ENCODE peak calls at places on chromosome 6, in nine cellular contexts. One of them, this sample, is unnamed.

GRCh38 chr6:108732101-108732870 is 115.9 kb upstream of the ARMC2 start:
- DNase-seq in H1: no peak
- DNase-seq in neural progenitor cell: peak; percentile 36
- DNase-seq in psoas muscle: no peak
- DNase-seq in A549: no peak
- DNase-seq in tibial artery: no peak
- DNase-seq in sigmoid colon: no peak
- DNase-seq in left lung: no peak
- DNase-seq in GM23338: no peak
- DNase-seq in this sample: no peak

GRCh38 chr6:39426057-39426592 is 103.6 kb upstream of the KCNK16 start:
- DNase-seq in H1: no peak
- DNase-seq in neural progenitor cell: no peak
- DNase-seq in psoas muscle: no peak
- DNase-seq in A549: peak; percentile 8
- DNase-seq in tibial artery: no peak
- DNase-seq in sigmoid colon: no peak
- DNase-seq in left lung: no peak
- DNase-seq in GM23338: no peak
- DNase-seq in this sample: peak; percentile 11

GRCh38 chr6:105515054-105515453 is 112.2 kb upstream of the PREP start:
- DNase-seq in H1: no peak
- DNase-seq in neural progenitor cell: peak; percentile 58
- DNase-seq in psoas muscle: no peak
- DNase-seq in A549: no peak
- DNase-seq in tibial artery: no peak
- DNase-seq in sigmoid colon: no peak
- DNase-seq in left lung: no peak
- DNase-seq in GM23338: peak; percentile 19
- DNase-seq in this sample: no peak

GRCh38 chr6:74863968-74864367 is 341.9 kb downstream of the COL12A1 start:
- DNase-seq in H1: no peak
- DNase-seq in neural progenitor cell: no peak
- DNase-seq in psoas muscle: no peak
- DNase-seq in A549: no peak
- DNase-seq in tibial artery: no peak
- DNase-seq in sigmoid colon: no peak
- DNase-seq in left lung: no peak
- DNase-seq in GM23338: no peak
- DNase-seq in this sample: no peak

GRCh38 chr6:35719830-35720733 is 16.8 kb upstream of the ARMC12 start:
- DNase-seq in H1: peak; percentile 69
- DNase-seq in neural progenitor cell: peak; percentile 45
- DNase-seq in psoas muscle: peak; percentile 32
- DNase-seq in A549: no peak
- DNase-seq in tibial artery: peak; percentile 81
- DNase-seq in sigmoid colon: peak; percentile 79
- DNase-seq in left lung: peak; percentile 82
- DNase-seq in GM23338: peak; percentile 58
- DNase-seq in this sample: peak; percentile 78

GRCh38 chr6:34246563-34247391 is 2.0 kb downstream of the SMIM29 start:
- DNase-seq in H1: peak; percentile 84
- DNase-seq in neural progenitor cell: peak; percentile 49
- DNase-seq in psoas muscle: no peak
- DNase-seq in A549: no peak
- DNase-seq in tibial artery: no peak
- DNase-seq in sigmoid colon: peak; percentile 62
- DNase-seq in left lung: peak; percentile 72
- DNase-seq in GM23338: peak; percentile 80
- DNase-seq in this sample: no peak

GRCh38 chr6:135920689-135921088 is 69.2 kb downstream of the PDE7B start:
- DNase-seq in H1: no peak
- DNase-seq in neural progenitor cell: no peak
- DNase-seq in psoas muscle: no peak
- DNase-seq in A549: no peak
- DNase-seq in tibial artery: no peak
- DNase-seq in sigmoid colon: no peak
- DNase-seq in left lung: no peak
- DNase-seq in GM23338: no peak
- DNase-seq in this sample: no peak

GRCh38 chr6:83155794-83156193 is 37.3 kb downstream of the PGM3 start:
- DNase-seq in H1: no peak
- DNase-seq in neural progenitor cell: no peak
- DNase-seq in psoas muscle: no peak
- DNase-seq in A549: no peak
- DNase-seq in tibial artery: no peak
- DNase-seq in sigmoid colon: no peak
- DNase-seq in left lung: no peak
- DNase-seq in GM23338: no peak
- DNase-seq in this sample: no peak

GRCh38 chr6:33610057-33610456 is 11.1 kb upstream of the ITPR3 start:
- DNase-seq in H1: no peak
- DNase-seq in neural progenitor cell: no peak
- DNase-seq in psoas muscle: no peak
- DNase-seq in A549: no peak
- DNase-seq in tibial artery: no peak
- DNase-seq in sigmoid colon: no peak
- DNase-seq in left lung: no peak
- DNase-seq in GM23338: no peak
- DNase-seq in this sample: no peak

GRCh38 chr6:87921034-87921433 is 126.6 kb upstream of the SPACA1 start:
- DNase-seq in H1: no peak
- DNase-seq in neural progenitor cell: no peak
- DNase-seq in psoas muscle: no peak
- DNase-seq in A549: no peak
- DNase-seq in tibial artery: no peak
- DNase-seq in sigmoid colon: no peak
- DNase-seq in left lung: no peak
- DNase-seq in GM23338: no peak
- DNase-seq in this sample: no peak

DNA sequence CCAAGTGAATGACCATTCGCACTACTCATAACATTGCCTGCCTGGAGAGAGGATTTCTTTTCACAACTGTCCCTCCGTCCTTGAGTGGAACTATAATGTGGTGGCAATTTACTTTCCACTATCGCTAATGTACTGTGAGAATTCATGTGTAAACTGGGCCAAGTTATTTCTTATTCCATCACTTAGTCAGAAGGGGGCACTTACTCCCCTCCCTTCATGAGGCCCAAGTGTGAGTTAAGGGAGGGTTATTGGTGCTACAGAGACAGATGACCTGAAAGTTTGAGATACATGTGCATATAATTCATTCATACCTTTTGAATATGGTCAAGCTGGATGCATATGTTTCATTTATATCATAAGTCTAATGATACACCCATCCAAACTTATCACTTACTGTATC is 65.2 kb upstream of the LOC128125822 start:
- DNase-seq in H1: no peak
- DNase-seq in neural progenitor cell: no peak
- DNase-seq in psoas muscle: no peak
- DNase-seq in A549: no peak
- DNase-seq in tibial artery: no peak
- DNase-seq in sigmoid colon: no peak
- DNase-seq in left lung: no peak
- DNase-seq in GM23338: no peak
- DNase-seq in this sample: no peak
- TF ChIP-seq CTCF in H1: no peak
- TF ChIP-seq CTCF in neural progenitor cell: no peak
- TF ChIP-seq CTCF in psoas muscle: no peak
- TF ChIP-seq CTCF in A549: no peak
- TF ChIP-seq CTCF in tibial artery: no peak
- TF ChIP-seq CTCF in sigmoid colon: no peak
- TF ChIP-seq CTCF in left lung: no peak
- TF ChIP-seq CTCF in GM23338: no peak
- TF ChIP-seq CTCF in this sample: no peak

DNA sequence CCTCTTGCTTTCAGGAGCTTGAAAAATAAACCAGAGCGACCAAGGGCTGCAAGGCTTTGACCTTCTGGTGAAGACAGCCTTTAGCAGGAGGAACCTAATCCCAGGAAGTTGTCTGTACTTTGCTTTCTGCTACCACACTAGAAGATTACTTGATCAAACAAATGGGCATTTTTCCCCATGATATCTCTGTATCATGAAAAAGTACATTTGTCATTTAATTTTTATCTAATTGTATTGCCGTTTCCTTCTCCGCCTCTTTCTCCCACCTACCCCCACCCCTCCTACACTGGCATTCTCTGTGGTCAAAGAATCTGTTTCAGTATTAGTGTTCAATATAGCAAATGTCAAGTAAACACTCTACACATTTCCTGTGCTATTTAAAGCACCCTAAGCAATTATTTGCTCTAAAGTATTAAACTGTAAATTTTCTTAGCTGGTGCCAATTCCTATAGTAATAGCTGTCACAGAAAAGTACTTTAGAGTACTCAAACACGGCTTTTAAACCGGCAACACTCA is 29.7 kb downstream of the ATXN1 start:
- DNase-seq in H1: no peak
- DNase-seq in neural progenitor cell: no peak
- DNase-seq in psoas muscle: no peak
- DNase-seq in A549: no peak
- DNase-seq in tibial artery: no peak
- DNase-seq in sigmoid colon: no peak
- DNase-seq in left lung: no peak
- DNase-seq in GM23338: no peak
- DNase-seq in this sample: no peak
- H3K4me1 ChIP-seq in H1: no peaks in the 10 kb centered on the region
- H3K4me1 ChIP-seq in neural progenitor cell: peaks cover 9% of the 10 kb centered on the region
- H3K4me1 ChIP-seq in psoas muscle: peaks cover 45% of the 10 kb centered on the region
- H3K4me1 ChIP-seq in A549: peaks cover 53% of the 10 kb centered on the region
- H3K4me1 ChIP-seq in tibial artery: no peaks in the 10 kb centered on the region
- H3K4me1 ChIP-seq in sigmoid colon: no peaks in the 10 kb centered on the region
- H3K4me1 ChIP-seq in left lung: peaks cover 28% of the 10 kb centered on the region
- H3K4me1 ChIP-seq in GM23338: peaks cover 2% of the 10 kb centered on the region
- H3K4me1 ChIP-seq in this sample: peaks cover 5% of the 10 kb centered on the region

GRCh38 chr6:125824946-125825786 is 34.4 kb downstream of the NCOA7 start:
- DNase-seq in H1: no peak
- DNase-seq in neural progenitor cell: no peak
- DNase-seq in psoas muscle: no peak
- DNase-seq in A549: no peak
- DNase-seq in tibial artery: no peak
- DNase-seq in sigmoid colon: no peak
- DNase-seq in left lung: no peak
- DNase-seq in GM23338: no peak
- DNase-seq in this sample: no peak
- H3K4me3 ChIP-seq in H1: no peak overlapping the region
- H3K4me3 ChIP-seq in neural progenitor cell: no peak overlapping the region
- H3K4me3 ChIP-seq in psoas muscle: no peak overlapping the region
- H3K4me3 ChIP-seq in A549: no peak overlapping the region
- H3K4me3 ChIP-seq in tibial artery: no peak overlapping the region
- H3K4me3 ChIP-seq in sigmoid colon: no peak overlapping the region
- H3K4me3 ChIP-seq in left lung: no peak overlapping the region
- H3K4me3 ChIP-seq in GM23338: no peak overlapping the region
- H3K4me3 ChIP-seq in this sample: no peak overlapping the region

GRCh38 chr6:99905209-99906106 is 88.6 kb downstream of the MCHR2 start:
- DNase-seq in H1: no peak
- DNase-seq in neural progenitor cell: peak; percentile 66
- DNase-seq in psoas muscle: no peak
- DNase-seq in A549: peak; percentile 3
- DNase-seq in tibial artery: no peak
- DNase-seq in sigmoid colon: no peak
- DNase-seq in left lung: no peak
- DNase-seq in GM23338: peak; percentile 80
- DNase-seq in this sample: peak; percentile 8
- TF ChIP-seq CTCF in H1: peak; percentile 98
- TF ChIP-seq CTCF in neural progenitor cell: peak; percentile 80
- TF ChIP-seq CTCF in psoas muscle: peak; percentile 49
- TF ChIP-seq CTCF in A549: peak; percentile 46
- TF ChIP-seq CTCF in tibial artery: no peak
- TF ChIP-seq CTCF in sigmoid colon: no peak
- TF ChIP-seq CTCF in left lung: peak; percentile 27
- TF ChIP-seq CTCF in GM23338: peak; percentile 78
- TF ChIP-seq CTCF in this sample: peak; percentile 40

GRCh38 chr6:149063443-149063842 is 254.1 kb upstream of the TAB2 start:
- DNase-seq in H1: no peak
- DNase-seq in neural progenitor cell: no peak
- DNase-seq in psoas muscle: no peak
- DNase-seq in A549: no peak
- DNase-seq in tibial artery: no peak
- DNase-seq in sigmoid colon: no peak
- DNase-seq in left lung: no peak
- DNase-seq in GM23338: no peak
- DNase-seq in this sample: no peak

GRCh38 chr6:149061933-149062332 is 255.6 kb upstream of the TAB2 start:
- DNase-seq in H1: no peak
- DNase-seq in neural progenitor cell: no peak
- DNase-seq in psoas muscle: no peak
- DNase-seq in A549: no peak
- DNase-seq in tibial artery: no peak
- DNase-seq in sigmoid colon: no peak
- DNase-seq in left lung: no peak
- DNase-seq in GM23338: no peak
- DNase-seq in this sample: no peak

GRCh38 chr6:149064026-149065017 is 253.2 kb upstream of the TAB2 start:
- DNase-seq in H1: no peak
- DNase-seq in neural progenitor cell: no peak
- DNase-seq in psoas muscle: no peak
- DNase-seq in A549: no peak
- DNase-seq in tibial artery: no peak
- DNase-seq in sigmoid colon: no peak
- DNase-seq in left lung: no peak
- DNase-seq in GM23338: no peak
- DNase-seq in this sample: no peak

GRCh38 chr6:149060985-149061760 is 256.3 kb upstream of the TAB2 start:
- DNase-seq in H1: no peak
- DNase-seq in neural progenitor cell: no peak
- DNase-seq in psoas muscle: no peak
- DNase-seq in A549: no peak
- DNase-seq in tibial artery: no peak
- DNase-seq in sigmoid colon: no peak
- DNase-seq in left lung: no peak
- DNase-seq in GM23338: no peak
- DNase-seq in this sample: no peak

DNA sequence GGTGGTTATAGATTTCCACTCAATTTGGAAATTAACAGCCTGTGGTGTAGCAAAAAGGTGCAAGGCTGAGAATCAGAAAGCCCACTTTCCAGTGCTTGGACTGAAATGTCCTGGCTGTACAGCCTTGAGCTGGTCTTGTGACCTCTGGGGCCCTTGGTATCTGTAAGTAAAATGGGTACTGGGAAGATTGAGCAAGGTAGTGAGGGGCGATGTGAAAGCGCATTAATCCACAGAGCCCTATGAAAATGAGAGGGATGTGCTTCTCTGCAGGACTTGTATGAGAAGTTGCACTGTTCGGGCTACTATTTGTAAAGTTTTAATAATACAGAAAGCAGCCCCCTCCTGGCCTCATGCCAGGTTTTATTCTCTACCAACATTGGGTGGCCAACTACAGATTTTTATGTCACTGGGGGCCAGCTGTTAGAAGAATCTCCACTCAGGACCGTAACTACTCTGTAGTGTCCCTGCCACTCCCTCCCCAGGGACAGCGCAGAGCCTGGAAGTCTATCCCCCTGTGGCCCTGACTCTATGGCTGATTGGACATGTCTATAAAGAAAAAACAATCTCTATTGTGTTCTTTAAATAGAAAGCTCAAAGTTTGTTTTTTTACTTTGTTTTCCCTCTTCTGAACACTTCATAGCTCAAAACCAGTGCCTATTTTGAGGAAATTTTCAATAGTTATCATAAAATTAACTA is 254.7 kb upstream of the TAB2 start:
- DNase-seq in H1: no peak
- DNase-seq in neural progenitor cell: no peak
- DNase-seq in psoas muscle: no peak
- DNase-seq in A549: no peak
- DNase-seq in tibial artery: no peak
- DNase-seq in sigmoid colon: no peak
- DNase-seq in left lung: no peak
- DNase-seq in GM23338: no peak
- DNase-seq in this sample: no peak
- H3K4me1 ChIP-seq in H1: peaks cover 2% of the 10 kb centered on the region
- H3K4me1 ChIP-seq in neural progenitor cell: peaks cover 12% of the 10 kb centered on the region
- H3K4me1 ChIP-seq in psoas muscle: no peaks in the 10 kb centered on the region
- H3K4me1 ChIP-seq in A549: peaks cover 36% of the 10 kb centered on the region
- H3K4me1 ChIP-seq in tibial artery: no peaks in the 10 kb centered on the region
- H3K4me1 ChIP-seq in sigmoid colon: no peaks in the 10 kb centered on the region
- H3K4me1 ChIP-seq in left lung: peaks cover 7% of the 10 kb centered on the region
- H3K4me1 ChIP-seq in GM23338: peaks cover 6% of the 10 kb centered on the region
- H3K4me1 ChIP-seq in this sample: no peaks in the 10 kb centered on the region

This sample was measured in adrenal gland.